ENCODE peak calls at places on chromosomes 4 and X, in nine cellular contexts. One of them, this sample, is unnamed.
A peak's percentile ranks its signal among the peaks of the same experiment; 100 is the strongest.

GRCh38 chr4:17010426-17011087 is 112.1 kb upstream of the LDB2 start:
- DNase-seq in WTC11: no peak
- DNase-seq in dorsolateral prefrontal cortex: no peak
- DNase-seq in hepatocyte: no peak
- DNase-seq in nephron progenitor cell: no peak
- DNase-seq in GM23338: no peak
- DNase-seq in Panc1: no peak
- DNase-seq in PC-3: no peak
- DNase-seq in CD4-positive, alpha-beta T cell: no peak
- DNase-seq in this sample: no peak

GRCh38 chrX:86014421-86014820 is 32.9 kb downstream of the CHM start:
- DNase-seq in WTC11: no peak
- DNase-seq in dorsolateral prefrontal cortex: no peak
- DNase-seq in hepatocyte: no peak
- DNase-seq in nephron progenitor cell: peak; percentile 9
- DNase-seq in GM23338: no peak
- DNase-seq in Panc1: no peak
- DNase-seq in PC-3: no peak
- DNase-seq in CD4-positive, alpha-beta T cell: no peak
- DNase-seq in this sample: no peak

GRCh38 chr4:4595252-4595651 is 53.4 kb upstream of the STX18 start:
- DNase-seq in WTC11: no peak
- DNase-seq in dorsolateral prefrontal cortex: no peak
- DNase-seq in hepatocyte: no peak
- DNase-seq in nephron progenitor cell: no peak
- DNase-seq in GM23338: peak; percentile 44
- DNase-seq in Panc1: no peak
- DNase-seq in PC-3: no peak
- DNase-seq in CD4-positive, alpha-beta T cell: no peak
- DNase-seq in this sample: no peak

GRCh38 chr4:156547891-156548290 is 423.7 kb downstream of the PDGFC start:
- DNase-seq in WTC11: no peak
- DNase-seq in dorsolateral prefrontal cortex: no peak
- DNase-seq in hepatocyte: no peak
- DNase-seq in nephron progenitor cell: no peak
- DNase-seq in GM23338: no peak
- DNase-seq in Panc1: no peak
- DNase-seq in PC-3: no peak
- DNase-seq in CD4-positive, alpha-beta T cell: no peak
- DNase-seq in this sample: no peak

GRCh38 chr4:87118421-87118820 is 102.0 kb downstream of the KLHL8 start:
- DNase-seq in WTC11: no peak
- DNase-seq in dorsolateral prefrontal cortex: no peak
- DNase-seq in hepatocyte: no peak
- DNase-seq in nephron progenitor cell: no peak
- DNase-seq in GM23338: no peak
- DNase-seq in Panc1: no peak
- DNase-seq in PC-3: no peak
- DNase-seq in CD4-positive, alpha-beta T cell: no peak
- DNase-seq in this sample: no peak

GRCh38 chr4:174434455-174434854 is 87.8 kb downstream of the HPGD start:
- DNase-seq in WTC11: no peak
- DNase-seq in dorsolateral prefrontal cortex: no peak
- DNase-seq in hepatocyte: no peak
- DNase-seq in nephron progenitor cell: no peak
- DNase-seq in GM23338: peak; percentile 55
- DNase-seq in Panc1: no peak
- DNase-seq in PC-3: no peak
- DNase-seq in CD4-positive, alpha-beta T cell: no peak
- DNase-seq in this sample: no peak

GRCh38 chr4:123587983-123588494 is 191.4 kb downstream of the SPRY1 start:
- DNase-seq in WTC11: no peak
- DNase-seq in dorsolateral prefrontal cortex: no peak
- DNase-seq in hepatocyte: peak; percentile 79
- DNase-seq in nephron progenitor cell: no peak
- DNase-seq in GM23338: no peak
- DNase-seq in Panc1: peak; percentile 77
- DNase-seq in PC-3: peak; percentile 94
- DNase-seq in CD4-positive, alpha-beta T cell: no peak
- DNase-seq in this sample: no peak

GRCh38 chr4:41656572-41657301 is 91.8 kb downstream of the PHOX2B start:
- DNase-seq in WTC11: no peak
- DNase-seq in dorsolateral prefrontal cortex: no peak
- DNase-seq in hepatocyte: no peak
- DNase-seq in nephron progenitor cell: no peak
- DNase-seq in GM23338: no peak
- DNase-seq in Panc1: no peak
- DNase-seq in PC-3: no peak
- DNase-seq in CD4-positive, alpha-beta T cell: no peak
- DNase-seq in this sample: no peak

GRCh38 chrX:110123331-110123782 is 120.4 kb downstream of the TMEM164 start:
- DNase-seq in WTC11: no peak
- DNase-seq in dorsolateral prefrontal cortex: no peak
- DNase-seq in hepatocyte: peak; percentile 48
- DNase-seq in nephron progenitor cell: no peak
- DNase-seq in GM23338: no peak
- DNase-seq in Panc1: no peak
- DNase-seq in PC-3: no peak
- DNase-seq in CD4-positive, alpha-beta T cell: no peak
- DNase-seq in this sample: no peak

GRCh38 chr4:15162465-15163283 is 160.4 kb downstream of the CPEB2 start:
- DNase-seq in WTC11: no peak
- DNase-seq in dorsolateral prefrontal cortex: no peak
- DNase-seq in hepatocyte: peak; percentile 41
- DNase-seq in nephron progenitor cell: no peak
- DNase-seq in GM23338: peak; percentile 8
- DNase-seq in Panc1: no peak
- DNase-seq in PC-3: peak; percentile 36
- DNase-seq in CD4-positive, alpha-beta T cell: no peak
- DNase-seq in this sample: peak; percentile 21

GRCh38 chr4:92864176-92864575 is 560.4 kb downstream of the GRID2 start:
- DNase-seq in WTC11: no peak
- DNase-seq in dorsolateral prefrontal cortex: no peak
- DNase-seq in hepatocyte: no peak
- DNase-seq in nephron progenitor cell: no peak
- DNase-seq in GM23338: no peak
- DNase-seq in Panc1: no peak
- DNase-seq in PC-3: no peak
- DNase-seq in CD4-positive, alpha-beta T cell: no peak
- DNase-seq in this sample: no peak

GRCh38 chr4:960736-961650 is 12.4 kb downstream of the DGKQ start:
- DNase-seq in WTC11: no peak
- DNase-seq in dorsolateral prefrontal cortex: no peak
- DNase-seq in hepatocyte: no peak
- DNase-seq in nephron progenitor cell: no peak
- DNase-seq in GM23338: no peak
- DNase-seq in Panc1: no peak
- DNase-seq in PC-3: no peak
- DNase-seq in CD4-positive, alpha-beta T cell: no peak
- DNase-seq in this sample: no peak

GRCh38 chr4:30973993-30974392 is 253.8 kb downstream of the PCDH7 start:
- DNase-seq in WTC11: no peak
- DNase-seq in dorsolateral prefrontal cortex: no peak
- DNase-seq in hepatocyte: no peak
- DNase-seq in nephron progenitor cell: no peak
- DNase-seq in GM23338: no peak
- DNase-seq in Panc1: no peak
- DNase-seq in PC-3: no peak
- DNase-seq in CD4-positive, alpha-beta T cell: no peak
- DNase-seq in this sample: no peak

GRCh38 chrX:39755152-39756032 is 342.4 kb downstream of the BCOR start:
- DNase-seq in WTC11: no peak
- DNase-seq in dorsolateral prefrontal cortex: peak; percentile 61
- DNase-seq in hepatocyte: peak; percentile 96
- DNase-seq in nephron progenitor cell: peak; percentile 49
- DNase-seq in GM23338: no peak
- DNase-seq in Panc1: no peak
- DNase-seq in PC-3: peak; percentile 97
- DNase-seq in CD4-positive, alpha-beta T cell: no peak
- DNase-seq in this sample: no peak

DNA sequence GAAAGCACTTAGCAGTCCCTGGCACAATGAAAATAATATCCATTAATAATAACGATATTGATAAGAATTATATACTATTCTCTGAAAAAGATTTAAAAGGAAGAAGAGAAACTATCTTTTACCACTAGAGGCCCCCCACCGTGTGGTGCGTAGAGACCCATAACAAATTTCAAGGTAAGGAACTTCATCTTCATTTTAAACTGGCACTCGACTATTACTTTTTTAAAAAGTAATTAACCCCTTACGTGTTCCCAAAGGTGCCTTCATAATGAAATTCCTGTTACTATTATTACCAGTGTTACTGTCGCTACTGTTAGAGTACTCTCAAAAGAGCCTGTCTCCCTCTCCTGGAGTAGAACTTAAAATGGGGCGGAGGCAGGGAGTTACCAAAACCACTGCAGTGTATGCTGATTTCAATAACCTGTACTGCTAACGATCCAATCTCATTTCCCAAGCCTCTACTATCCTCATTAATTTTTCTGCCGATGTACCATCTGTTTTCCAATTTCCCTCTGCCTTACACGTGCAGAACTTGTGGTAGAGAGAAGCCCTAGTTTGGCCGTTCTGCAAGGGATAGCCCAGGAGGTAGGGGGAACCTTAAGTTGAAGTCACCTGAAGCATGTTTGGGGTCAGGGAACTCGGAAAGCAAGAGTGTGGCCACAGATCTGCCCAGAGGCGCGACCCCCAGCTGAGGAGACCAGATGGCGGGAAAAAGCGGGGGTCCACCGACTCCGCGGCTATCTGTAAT is 813 bp upstream of the STK26 start:
- DNase-seq in WTC11: peak; percentile 27
- DNase-seq in dorsolateral prefrontal cortex: no peak
- DNase-seq in hepatocyte: no peak
- DNase-seq in nephron progenitor cell: no peak
- DNase-seq in GM23338: peak; percentile 14
- DNase-seq in Panc1: no peak
- DNase-seq in PC-3: peak; percentile 44
- DNase-seq in CD4-positive, alpha-beta T cell: no peak
- DNase-seq in this sample: no peak
- TF ChIP-seq CTCF in WTC11: no peak
- TF ChIP-seq CTCF in dorsolateral prefrontal cortex: no peak
- TF ChIP-seq CTCF in hepatocyte: peak; percentile 37
- TF ChIP-seq CTCF in nephron progenitor cell: peak; percentile 36
- TF ChIP-seq CTCF in GM23338: peak; percentile 23
- TF ChIP-seq CTCF in Panc1: peak; percentile 60
- TF ChIP-seq CTCF in PC-3: peak; percentile 66
- TF ChIP-seq CTCF in CD4-positive, alpha-beta T cell: peak; percentile 62
- TF ChIP-seq CTCF in this sample: no peak

GRCh38 chr4:73021634-73022033 is 47.9 kb downstream of the COX18 start:
- DNase-seq in WTC11: no peak
- DNase-seq in dorsolateral prefrontal cortex: no peak
- DNase-seq in hepatocyte: peak; percentile 67
- DNase-seq in nephron progenitor cell: no peak
- DNase-seq in GM23338: peak; percentile 80
- DNase-seq in Panc1: peak; percentile 17
- DNase-seq in PC-3: peak; percentile 80
- DNase-seq in CD4-positive, alpha-beta T cell: no peak
- DNase-seq in this sample: peak; percentile 42

GRCh38 chr4:73018595-73018994 is 50.9 kb downstream of the COX18 start:
- DNase-seq in WTC11: peak; percentile 23
- DNase-seq in dorsolateral prefrontal cortex: no peak
- DNase-seq in hepatocyte: no peak
- DNase-seq in nephron progenitor cell: peak; percentile 22
- DNase-seq in GM23338: peak; percentile 27
- DNase-seq in Panc1: no peak
- DNase-seq in PC-3: no peak
- DNase-seq in CD4-positive, alpha-beta T cell: no peak
- DNase-seq in this sample: no peak

DNA sequence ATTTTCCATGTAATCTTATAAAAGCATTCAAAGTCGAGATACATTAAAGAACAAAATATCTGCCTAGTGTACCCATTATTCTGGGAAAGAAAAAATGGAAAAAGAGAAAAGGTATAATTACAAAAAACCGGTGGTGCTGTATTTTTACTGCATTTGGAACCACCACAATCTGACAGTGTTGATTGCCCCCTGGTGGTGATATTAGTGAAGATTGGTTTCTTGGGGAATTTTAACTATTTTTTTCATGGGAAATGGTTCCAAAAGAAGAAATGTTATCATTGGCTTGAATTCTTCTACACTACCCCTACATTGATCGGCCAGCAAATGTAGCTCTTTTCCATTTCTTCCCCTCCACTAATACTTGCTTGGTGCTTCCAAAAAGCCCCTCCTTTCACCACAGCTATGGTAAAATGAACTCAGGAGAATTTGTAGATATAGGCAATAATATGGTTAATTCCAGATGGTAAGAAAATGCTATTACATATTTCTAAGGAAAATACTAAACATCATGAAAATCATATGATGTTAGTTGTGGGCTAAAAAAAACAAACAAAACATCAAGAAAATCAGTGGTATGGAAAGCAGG is 50.0 kb downstream of the COX18 start:
- DNase-seq in WTC11: no peak
- DNase-seq in dorsolateral prefrontal cortex: no peak
- DNase-seq in hepatocyte: peak; percentile 74
- DNase-seq in nephron progenitor cell: peak; percentile 24
- DNase-seq in GM23338: peak; percentile 78
- DNase-seq in Panc1: peak; percentile 27
- DNase-seq in PC-3: peak; percentile 78
- DNase-seq in CD4-positive, alpha-beta T cell: no peak
- DNase-seq in this sample: peak; percentile 30
- TF ChIP-seq CTCF in WTC11: peak; percentile 47
- TF ChIP-seq CTCF in dorsolateral prefrontal cortex: peak; percentile 95
- TF ChIP-seq CTCF in hepatocyte: peak; percentile 80
- TF ChIP-seq CTCF in nephron progenitor cell: peak; percentile 78
- TF ChIP-seq CTCF in GM23338: peak; percentile 88
- TF ChIP-seq CTCF in Panc1: peak; percentile 56
- TF ChIP-seq CTCF in PC-3: peak; percentile 95
- TF ChIP-seq CTCF in CD4-positive, alpha-beta T cell: peak; percentile 80
- TF ChIP-seq CTCF in this sample: peak; percentile 48

GRCh38 chrX:41885724-41886123 is 37.6 kb downstream of the CASK start:
- DNase-seq in WTC11: no peak
- DNase-seq in dorsolateral prefrontal cortex: no peak
- DNase-seq in hepatocyte: no peak
- DNase-seq in nephron progenitor cell: no peak
- DNase-seq in GM23338: no peak
- DNase-seq in Panc1: no peak
- DNase-seq in PC-3: no peak
- DNase-seq in CD4-positive, alpha-beta T cell: no peak
- DNase-seq in this sample: no peak
- TF ChIP-seq CTCF in WTC11: no peak
- TF ChIP-seq CTCF in dorsolateral prefrontal cortex: no peak
- TF ChIP-seq CTCF in hepatocyte: no peak
- TF ChIP-seq CTCF in nephron progenitor cell: no peak
- TF ChIP-seq CTCF in GM23338: no peak
- TF ChIP-seq CTCF in Panc1: no peak
- TF ChIP-seq CTCF in PC-3: no peak
- TF ChIP-seq CTCF in CD4-positive, alpha-beta T cell: no peak
- TF ChIP-seq CTCF in this sample: no peak

DNA sequence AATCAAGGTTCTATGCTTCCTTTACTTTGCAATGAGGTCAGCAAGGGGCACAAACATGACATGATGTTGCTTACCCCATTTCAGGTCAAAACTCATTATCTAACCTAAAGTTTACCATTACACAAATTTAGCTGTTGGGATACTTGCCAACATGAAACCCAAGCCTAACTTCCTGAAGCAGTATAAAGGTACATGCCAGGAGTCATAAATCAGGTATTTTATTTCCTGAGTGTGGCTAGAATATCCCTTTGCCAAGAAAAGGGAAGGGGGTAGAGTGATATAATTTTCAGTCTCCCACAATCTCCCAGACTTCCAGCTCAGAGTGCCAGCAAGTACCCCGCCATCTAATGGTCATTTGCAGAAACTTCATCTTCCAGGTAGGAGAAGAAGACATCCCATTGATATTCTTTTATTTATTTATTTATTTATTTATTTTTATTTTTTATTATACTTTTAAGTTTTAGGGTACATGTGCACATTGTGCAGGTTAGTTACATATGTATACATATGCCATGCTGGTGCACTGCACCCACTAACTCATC is 136.6 kb downstream of the NEXMIF start:
- DNase-seq in WTC11: no peak
- DNase-seq in dorsolateral prefrontal cortex: no peak
- DNase-seq in hepatocyte: no peak
- DNase-seq in nephron progenitor cell: no peak
- DNase-seq in GM23338: peak; percentile 35
- DNase-seq in Panc1: no peak
- DNase-seq in PC-3: peak; percentile 7
- DNase-seq in CD4-positive, alpha-beta T cell: no peak
- DNase-seq in this sample: no peak
- TF ChIP-seq CTCF in WTC11: no peak
- TF ChIP-seq CTCF in dorsolateral prefrontal cortex: no peak
- TF ChIP-seq CTCF in hepatocyte: no peak
- TF ChIP-seq CTCF in nephron progenitor cell: no peak
- TF ChIP-seq CTCF in GM23338: peak; percentile 31
- TF ChIP-seq CTCF in Panc1: no peak
- TF ChIP-seq CTCF in PC-3: no peak
- TF ChIP-seq CTCF in CD4-positive, alpha-beta T cell: no peak
- TF ChIP-seq CTCF in this sample: no peak

This sample was measured in GM10248.